ENCODE peak calls at places on chromosome 19, in eight cellular contexts. R, H, S, D, T, U, V and E are unnamed samples.

GRCh38 chr19:49861541-49862410 is 5.6 kb downstream of the PNKP start:
- DNase-seq in R (peak), H (no peak), S (peak), D (no peak), T (peak), U (no peak), V (no peak), E (peak)

GRCh38 chr19:46634656-46635218 is 1.3 kb downstream of the GNG8 start:
- DNase-seq in R (no peak), H (no peak), S (no peak), D (no peak), T (peak), U (no peak), V (no peak), E (no peak)

GRCh38 chr19:52566588-52566987 is 3.5 kb upstream of the ZNF701 start:
- DNase-seq in R (no peak), H (no peak), S (no peak), D (no peak), T (no peak), U (no peak), V (no peak), E (no peak)

GRCh38 chr19:9032136-9032626 is 22.0 kb upstream of the MUC16 start:
- DNase-seq in R (no peak), H (no peak), S (no peak), D (no peak), T (no peak), U (no peak), V (no peak), E (no peak)

GRCh38 chr19:44151491-44151890 is 10.1 kb downstream of the ZNF234 start:
- DNase-seq in R (no peak), H (no peak), S (no peak), D (no peak), T (no peak), U (no peak), V (no peak), E (no peak)

GRCh38 chr19:52535831-52536800 is 8.6 kb downstream of the ZNF808 start:
- DNase-seq in R (peak), H (peak), S (peak), D (no peak), T (peak), U (peak), V (no peak), E (peak)

GRCh38 chr19:40274585-40275544 is 10.3 kb downstream of the AKT2 start:
- DNase-seq in R (no peak), H (peak), S (no peak), D (no peak), T (no peak), U (no peak), V (no peak), E (no peak)

GRCh38 chr19:29446331-29446730 is 79.5 kb upstream of the VSTM2B start:
- DNase-seq in R (no peak), H (no peak), S (no peak), D (no peak), T (no peak), U (no peak), V (no peak), E (no peak)

GRCh38 chr19:41025871-41026270 is 34.8 kb downstream of the CYP2B6 start:
- DNase-seq in R (no peak), H (no peak), S (no peak), D (no peak), T (no peak), U (no peak), V (no peak), E (no peak)

GRCh38 chr19:53864308-53864836 is 3.3 kb upstream of the MYADM start:
- DNase-seq in R (no peak), H (no peak), S (no peak), D (peak), T (no peak), U (no peak), V (no peak), E (no peak)

GRCh38 chr19:2278504-2279158 is 3.3 kb downstream of the PEAK3 start:
- DNase-seq in R (no peak), H (no peak), S (no peak), D (no peak), T (no peak), U (no peak), V (no peak), E (no peak)

GRCh38 chr19:45234089-45234869 is 10.9 kb downstream of the EXOC3L2 start:
- DNase-seq in R (no peak), H (no peak), S (no peak), D (no peak), T (no peak), U (no peak), V (no peak), E (no peak)

GRCh38 chr19:55066107-55066709 is 3.3 kb upstream of the RDH13 start:
- DNase-seq in R (no peak), H (no peak), S (no peak), D (no peak), T (no peak), U (no peak), V (no peak), E (no peak)

GRCh38 chr19:40398417-40399056 is 8.6 kb upstream of the HIPK4 start:
- DNase-seq in R (no peak), H (peak), S (no peak), D (no peak), T (no peak), U (peak), V (no peak), E (peak)

GRCh38 chr19:11324079-11324661 is 15.3 kb downstream of the RAB3D start:
- DNase-seq in R (peak), H (no peak), S (peak), D (peak), T (peak), U (peak), V (no peak), E (peak)

GRCh38 chr19:49058592-49058991 is 1.0 kb upstream of the CGB7 start:
- DNase-seq in R (no peak), H (no peak), S (no peak), D (no peak), T (peak), U (no peak), V (no peak), E (no peak)

GRCh38 chr19:19661675-19662251 is 1.7 kb downstream of the ATP13A1 start:
- DNase-seq in R (no peak), H (no peak), S (no peak), D (no peak), T (peak), U (peak), V (no peak), E (no peak)

GRCh38 chr19:55090564-55090963 is 14.9 kb downstream of the EPS8L1 start:
- DNase-seq in R (no peak), H (no peak), S (no peak), D (no peak), T (peak), U (no peak), V (no peak), E (no peak)

GRCh38 chr19:3152431-3152780 is 16.6 kb downstream of the GNA15 start:
- DNase-seq in R (no peak), H (no peak), S (peak), D (no peak), T (no peak), U (no peak), V (no peak), E (no peak)

GRCh38 chr19:14383556-14383897 is 2.3 kb downstream of the ADGRE5 start:
- DNase-seq in R (peak), H (no peak), S (no peak), D (no peak), T (no peak), U (no peak), V (no peak), E (no peak)

GRCh38 chr19:19997656-19998268 is 41.5 kb downstream of the ZNF682 start:
- DNase-seq in R (peak), H (peak), S (no peak), D (peak), T (peak), U (no peak), V (no peak), E (no peak)

GRCh38 chr19:418761-419632 is 10.1 kb upstream of the C2CD4C start:
- DNase-seq in R (no peak), H (no peak), S (peak), D (no peak), T (peak), U (no peak), V (no peak), E (no peak)

GRCh38 chr19:45124021-45124420 is 31.0 kb downstream of the PPP1R37 start:
- DNase-seq in R (no peak), H (no peak), S (no peak), D (no peak), T (no peak), U (no peak), V (no peak), E (no peak)

GRCh38 chr19:15114153-15114540 is 6.9 kb downstream of the SYDE1 start:
- DNase-seq in R (no peak), H (no peak), S (peak), D (no peak), T (no peak), U (no peak), V (no peak), E (no peak)